ENCODE peak calls at places on chromosomes 12 and 14, in seven cellular contexts. S, U, K, A, T, Q and L are unnamed samples.
A peak's percentile ranks its signal among the peaks of the same experiment; 100 is the strongest.

GRCh38 chr12:123916729-123917128 is 55.9 kb downstream of the CCDC92 start:
- DNase-seq in A (no peak), U (no peak), S (peak; percentile 48), T (no peak), Q (no peak), K (no peak), L (peak; percentile 64)

GRCh38 chr14:50599700-50600444 is 39.9 kb downstream of the ATL1 start:
- DNase-seq in K (peak; percentile 14), Q (no peak), U (peak; percentile 62), T (no peak), A (no peak), S (peak; percentile 51), L (peak; percentile 55)

GRCh38 chr12:9651265-9651729 is 18.2 kb upstream of the CLEC2D start:
- DNase-seq in K (no peak), Q (no peak), A (no peak), T (no peak), U (peak; percentile 76), S (peak; percentile 86), L (no peak)

GRCh38 chr12:109734219-109735000 is 20.8 kb downstream of the FAM222A start:
- DNase-seq in Q (peak; percentile 45), A (peak; percentile 51), U (peak; percentile 62), K (no peak), S (peak; percentile 21), T (peak; percentile 30), L (no peak)

GRCh38 chr14:75711134-75711795 is 50.2 kb downstream of the TTLL5 start:
- DNase-seq in S (peak; percentile 67), U (peak; percentile 80), T (peak; percentile 43), K (peak; percentile 68), A (no peak), Q (no peak), L (peak; percentile 54)

GRCh38 chr12:59004466-59004865 is 84.2 kb upstream of the LRIG3 start:
- DNase-seq in S (no peak), A (no peak), U (no peak), K (no peak), T (no peak), Q (no peak), L (no peak)

GRCh38 chr14:76546426-76547221 is 170.7 kb downstream of the ESRRB start:
- DNase-seq in S (no peak), U (peak; percentile 25), Q (no peak), T (peak; percentile 33), A (no peak), K (peak; percentile 28), L (peak; percentile 39)

GRCh38 chr14:86912689-86913088 is 1080.3 kb downstream of the GALC start:
- DNase-seq in T (no peak), U (no peak), K (no peak), Q (no peak), S (no peak), A (no peak), L (no peak)

GRCh38 chr12:130714591-130715149 is 1.4 kb downstream of the RIMBP2 start:
- DNase-seq in T (no peak), A (peak; percentile 58), Q (no peak), U (no peak), S (no peak), K (no peak), L (no peak)

GRCh38 chr12:107396991-107397390 is 288.6 kb upstream of the PWP1 start:
- DNase-seq in T (no peak), S (no peak), U (no peak), Q (no peak), K (peak; percentile 41), A (no peak), L (no peak)

GRCh38 chr14:28751467-28752058 is 15.0 kb upstream of the FOXG1 start:
- DNase-seq in U (peak; percentile 75), S (peak; percentile 59), A (no peak), K (peak; percentile 51), Q (no peak), T (peak; percentile 39), L (peak; percentile 51)

GRCh38 chr12:92561543-92561899 is 141.3 kb upstream of the PLEKHG7 start:
- DNase-seq in U (peak; percentile 96), K (no peak), A (no peak), Q (peak; percentile 74), S (peak; percentile 94), T (peak; percentile 84), L (no peak)

GRCh38 chr12:121578230-121579189 is 2.3 kb downstream of the KDM2B start:
- DNase-seq in A (peak; percentile 63), K (no peak), Q (no peak), S (no peak), U (peak; percentile 48), T (no peak), L (no peak)

GRCh38 chr12:51205350-51205749 is 12.5 kb downstream of the POU6F1 start:
- DNase-seq in S (no peak), Q (no peak), K (no peak), A (no peak), T (no peak), U (no peak), L (no peak)

GRCh38 chr14:88128811-88129210 is 123.9 kb downstream of the GPR65 start:
- DNase-seq in K (no peak), S (peak; percentile 1), U (peak; percentile 30), T (peak; percentile 35), Q (no peak), A (no peak), L (no peak)

GRCh38 chr14:21087294-21088091 is 11.0 kb downstream of the ZNF219 start:
- DNase-seq in Q (no peak), S (peak; percentile 94), A (peak; percentile 64), T (no peak), U (peak; percentile 94), K (no peak), L (no peak)

GRCh38 chr14:103334644-103335603 is 887 bp downstream of the EIF5 start:
- DNase-seq in T (peak; percentile 78), U (peak; percentile 68), S (peak; percentile 79), Q (peak; percentile 68), K (no peak), A (peak; percentile 77), L (peak; percentile 70)

GRCh38 chr14:103067231-103067954 is 10.0 kb upstream of the CDC42BPB start:
- DNase-seq in S (peak; percentile 48), U (peak; percentile 61), T (no peak), Q (no peak), K (no peak), A (no peak), L (peak; percentile 45)

GRCh38 chr14:100708349-100709217 is 18.1 kb upstream of the DLK1 start:
- DNase-seq in U (peak; percentile 70), S (no peak), K (no peak), T (peak; percentile 81), Q (peak; percentile 50), A (peak; percentile 82), L (peak; percentile 52)

GRCh38 chr14:100408350-100409015 is 85.3 kb downstream of the SLC25A47 start:
- DNase-seq in T (peak; percentile 51), Q (no peak), S (peak; percentile 96), A (no peak), K (peak; percentile 80), U (peak; percentile 89), L (peak; percentile 57)

GRCh38 chr14:68619805-68620574 is 172.9 kb downstream of the ZFP36L1 start:
- DNase-seq in K (no peak), Q (peak; percentile 78), T (peak; percentile 85), S (peak; percentile 63), U (peak; percentile 39), A (no peak), L (no peak)

GRCh38 chr12:29051221-29051620 is 97.9 kb upstream of the FAR2 start:
- DNase-seq in Q (no peak), U (peak; percentile 59), K (no peak), T (no peak), A (no peak), S (peak; percentile 63), L (no peak)

GRCh38 chr14:105165134-105165704 is 3.4 kb downstream of the JAG2 start:
- DNase-seq in Q (no peak), K (no peak), T (no peak), U (no peak), A (no peak), S (no peak), L (no peak)

GRCh38 chr12:75862692-75863471 is 168.7 kb downstream of the PHLDA1 start:
- DNase-seq in T (no peak), K (peak; percentile 67), A (no peak), S (peak; percentile 80), Q (no peak), U (peak; percentile 43), L (peak; percentile 74)

GRCh38 chr14:36856095-36856878 is 194.6 kb downstream of the PAX9 start:
- DNase-seq in K (no peak), A (no peak), Q (no peak), T (no peak), U (no peak), S (no peak), L (no peak)

DNA sequence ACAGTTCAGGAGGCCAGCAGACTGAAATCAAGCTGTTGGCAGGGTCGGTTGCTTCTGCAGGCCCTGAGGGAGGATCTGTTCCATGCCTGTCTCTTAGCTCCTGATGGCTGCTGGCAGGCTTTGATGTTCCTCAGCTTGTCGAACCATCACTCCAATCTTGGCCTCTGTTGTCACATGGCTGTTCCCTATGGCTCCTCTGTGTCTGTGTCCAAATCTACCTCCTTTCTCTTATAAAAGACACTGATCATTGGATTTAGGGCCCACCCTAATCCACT is 14.1 kb downstream of the NFATC4 start:
- DNase-seq in T (no peak), K (no peak), A (no peak), U (no peak), Q (no peak), S (no peak), L (no peak)
- H3K27ac ChIP-seq in T (no peak overlapping the region), K (no peak overlapping the region), A (no peak overlapping the region), U (no peak overlapping the region), Q (no peak overlapping the region), S (no peak overlapping the region), L (no peak overlapping the region)

GRCh38 chr12:49720214-49720613 is 13.0 kb upstream of the FMNL3 start:
- DNase-seq in K (no peak), S (no peak), U (no peak), Q (no peak), A (no peak), T (peak; percentile 35), L (no peak)
- TF ChIP-seq CTCF in K (no peak), S (no peak), U (no peak), Q (no peak), A (no peak), T (peak; percentile 34), L (no peak)

GRCh38 chr12:120532701-120533238 is 1.4 kb upstream of the RNF10 start:
- DNase-seq in S (no peak), Q (no peak), A (no peak), T (no peak), U (no peak), K (no peak), L (no peak)

GRCh38 chr12:120529641-120530314 is 820 bp upstream of the COQ5 start:
- DNase-seq in S (peak; percentile 57), K (peak; percentile 67), T (no peak), A (no peak), U (peak; percentile 46), Q (no peak), L (peak; percentile 49)

GRCh38 chr12:120534703-120535655 is 823 bp downstream of the RNF10 start:
- DNase-seq in S (peak; percentile 90), Q (peak; percentile 26), A (peak; percentile 69), U (peak; percentile 73), T (peak; percentile 51), K (peak; percentile 64), L (peak; percentile 77)

GRCh38 chr12:120534203-120534702 is at the start of gene RNF10:
- DNase-seq in U (peak; percentile 91), K (peak; percentile 96), T (peak; percentile 86), S (peak; percentile 73), Q (peak; percentile 86), A (peak; percentile 88), L (peak; percentile 94)

GRCh38 chr12:120528861-120529525 is at the start of gene COQ5:
- DNase-seq in A (peak; percentile 93), U (peak; percentile 87), S (peak; percentile 81), K (peak; percentile 74), T (peak; percentile 93), Q (peak; percentile 94), L (peak; percentile 74)
- H3K27ac ChIP-seq in A (peak within 1 kb of the TSS; percentile 79), U (peak within 1 kb of the TSS; percentile 93), S (peak within 1 kb of the TSS; percentile 93), K (peak within 1 kb of the TSS; percentile 95), T (peak within 1 kb of the TSS; percentile 79), Q (peak within 1 kb of the TSS; percentile 64), L (peak within 1 kb of the TSS; percentile 88)

GRCh38 chr12:33304176-33304575 is 135.4 kb downstream of the SYT10 start:
- DNase-seq in S (no peak), K (no peak), A (no peak), Q (no peak), U (no peak), T (no peak), L (no peak)
- TF ChIP-seq CTCF in S (no peak), K (no peak), A (no peak), Q (no peak), U (no peak), T (no peak), L (no peak)